ENCODE peak calls at places on chromosomes 11 and 22, in nine cellular contexts. Y is sigmoid colon, X is esophagus squamous epithelium, S is IMR-90, A is heart left ventricle, T is uterus, E is transverse colon, D is breast epithelium, P is spleen. O is an unnamed sample.

GRCh38 chr11:19253149-19253540 is 12.4 kb upstream of the E2F8 start:
- DNase-seq in Y (no peak), X (no peak), S (no peak), A (no peak), T (no peak), E (peak), D (no peak), P (no peak), O (no peak)

GRCh38 chr22:47872761-47873535 is 1110.5 kb downstream of the TBC1D22A start:
- DNase-seq in Y (no peak), X (no peak), S (no peak), A (no peak), T (no peak), E (no peak), D (no peak), P (no peak), O (no peak)

GRCh38 chr11:61345170-61345610 is 12.2 kb downstream of the TKFC start:
- DNase-seq in Y (no peak), X (no peak), S (no peak), A (no peak), T (no peak), E (no peak), D (no peak), P (no peak), O (no peak)

GRCh38 chr22:35411112-35411511 is 11.2 kb downstream of the MCM5 start:
- DNase-seq in Y (no peak), X (no peak), S (no peak), A (no peak), T (no peak), E (peak), D (no peak), P (peak), O (no peak)

GRCh38 chr11:23797624-23798419 is 699.0 kb upstream of the LUZP2 start:
- DNase-seq in Y (no peak), X (no peak), S (no peak), A (no peak), T (no peak), E (peak), D (no peak), P (no peak), O (no peak)

GRCh38 chr22:24565077-24565476 is 9.3 kb downstream of the SNRPD3 start:
- DNase-seq in Y (no peak), X (no peak), S (no peak), A (no peak), T (no peak), E (no peak), D (no peak), P (peak), O (no peak)

GRCh38 chr11:57248780-57249383 is 11.8 kb upstream of the APLNR start:
- DNase-seq in Y (peak), X (no peak), S (peak), A (peak), T (peak), E (peak), D (peak), P (peak), O (peak)

GRCh38 chr11:125959931-125960330 is 14.1 kb downstream of the VSIG10L2 start:
- DNase-seq in Y (no peak), X (no peak), S (no peak), A (no peak), T (no peak), E (no peak), D (no peak), P (no peak), O (no peak)

GRCh38 chr11:20840341-20840740 is 171.0 kb downstream of the NELL1 start:
- DNase-seq in Y (no peak), X (no peak), S (no peak), A (no peak), T (no peak), E (no peak), D (peak), P (no peak), O (no peak)

GRCh38 chr11:22461626-22462025 is 123.4 kb downstream of the SLC17A6 start:
- DNase-seq in Y (no peak), X (no peak), S (peak), A (no peak), T (no peak), E (no peak), D (no peak), P (no peak), O (no peak)

GRCh38 chr11:102591160-102591718 is 33.9 kb downstream of the MMP20 start:
- DNase-seq in Y (no peak), X (no peak), S (no peak), A (no peak), T (no peak), E (no peak), D (no peak), P (no peak), O (no peak)

GRCh38 chr22:44402196-44403111 is 89.7 kb upstream of the SHISAL1 start:
- DNase-seq in Y (peak), X (no peak), S (no peak), A (peak), T (peak), E (no peak), D (no peak), P (peak), O (no peak)

GRCh38 chr22:35783943-35784614 is 66.4 kb downstream of the APOL5 start:
- DNase-seq in Y (no peak), X (no peak), S (no peak), A (no peak), T (no peak), E (no peak), D (no peak), P (no peak), O (no peak)

GRCh38 chr11:113519989-113520613 is 44.9 kb upstream of the DRD2 start:
- DNase-seq in Y (no peak), X (no peak), S (no peak), A (no peak), T (no peak), E (no peak), D (no peak), P (no peak), O (no peak)

GRCh38 chr11:46603704-46604308 is 10.0 kb upstream of the AMBRA1 start:
- DNase-seq in Y (no peak), X (no peak), S (no peak), A (no peak), T (no peak), E (no peak), D (no peak), P (no peak), O (no peak)

GRCh38 chr11:35170503-35170902 is 31.5 kb downstream of the CD44 start:
- DNase-seq in Y (no peak), X (no peak), S (no peak), A (no peak), T (no peak), E (no peak), D (no peak), P (no peak), O (no peak)

GRCh38 chr11:66067640-66068039 is 2.4 kb upstream of the PACS1 start:
- DNase-seq in Y (no peak), X (no peak), S (no peak), A (no peak), T (no peak), E (no peak), D (no peak), P (no peak), O (no peak)

GRCh38 chr11:122882809-122883681 is 486 bp downstream of the JHY start:
- DNase-seq in Y (peak), X (no peak), S (peak), A (peak), T (peak), E (peak), D (peak), P (peak), O (peak)

GRCh38 chr11:66768088-66768521 is 39.1 kb upstream of the SPTBN2 start:
- DNase-seq in Y (no peak), X (no peak), S (peak), A (no peak), T (no peak), E (no peak), D (no peak), P (no peak), O (no peak)

GRCh38 chr11:23573430-23573829 is 713.2 kb upstream of the CCDC179 start:
- DNase-seq in Y (no peak), X (no peak), S (peak), A (no peak), T (no peak), E (no peak), D (no peak), P (no peak), O (no peak)

GRCh38 chr11:112784323-112785073 is 176.7 kb upstream of the NCAM1 start:
- DNase-seq in Y (peak), X (no peak), S (no peak), A (peak), T (peak), E (peak), D (peak), P (no peak), O (no peak)

GRCh38 chr11:120173771-120174170 is 35.9 kb upstream of the TRIM29 start:
- DNase-seq in Y (peak), X (no peak), S (no peak), A (no peak), T (no peak), E (no peak), D (no peak), P (no peak), O (no peak)

GRCh38 chr22:44758354-44758969 is 6.1 kb downstream of the ARHGAP8 start:
- DNase-seq in Y (no peak), X (no peak), S (peak), A (no peak), T (no peak), E (no peak), D (no peak), P (peak), O (no peak)

GRCh38 chr11:44568706-44569473 is 3.4 kb downstream of the CD82 start:
- DNase-seq in Y (peak), X (peak), S (peak), A (peak), T (peak), E (peak), D (peak), P (peak), O (no peak)
- TF ChIP-seq POLR2A in Y (no peak), X (no peak), S (peak), A (no peak), T (no peak), E (no peak), D (no peak), P (no peak), O (no peak)

GRCh38 chr22:41976070-41976901 is 7.0 kb downstream of the SEPTIN3 start:
- DNase-seq in Y (no peak), X (no peak), S (no peak), A (peak), T (no peak), E (peak), D (no peak), P (peak), O (no peak)
- H3K27ac ChIP-seq in Y (no peak), X (no peak), S (no peak), A (no peak), T (no peak), E (no peak), D (no peak), P (no peak), O (no peak)

DNA sequence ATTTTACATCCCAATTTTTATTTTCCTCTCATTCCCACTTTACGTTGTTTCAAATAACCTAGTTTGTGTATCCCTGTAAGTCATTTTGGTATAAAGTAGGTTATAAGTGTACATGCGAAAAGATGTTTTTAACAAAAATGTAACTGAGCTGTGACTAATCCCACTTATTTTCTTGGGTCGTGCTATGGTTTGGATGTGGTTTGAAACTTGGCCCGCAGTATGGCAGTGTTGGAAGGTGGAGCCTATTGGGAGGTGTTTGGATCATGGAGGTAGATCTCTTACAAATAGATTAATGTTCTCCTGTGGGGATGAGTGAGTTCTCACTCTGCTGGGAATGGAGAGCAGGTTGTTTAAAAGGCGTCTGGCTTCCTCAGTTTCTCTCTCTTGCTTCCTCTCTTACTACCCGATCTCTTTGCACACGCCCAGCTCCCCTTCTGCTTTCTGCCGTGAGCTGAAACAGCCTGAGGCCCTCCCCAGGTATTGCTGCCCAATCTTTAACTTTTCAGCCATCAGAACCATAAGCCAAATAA is 7.2 kb downstream of the RPL27A start:
- DNase-seq in Y (no peak), X (no peak), S (peak), A (no peak), T (no peak), E (no peak), D (no peak), P (peak), O (no peak)
- TF ChIP-seq POLR2A in Y (no peak), X (no peak), S (no peak), A (no peak), T (no peak), E (no peak), D (no peak), P (no peak), O (no peak)

DNA sequence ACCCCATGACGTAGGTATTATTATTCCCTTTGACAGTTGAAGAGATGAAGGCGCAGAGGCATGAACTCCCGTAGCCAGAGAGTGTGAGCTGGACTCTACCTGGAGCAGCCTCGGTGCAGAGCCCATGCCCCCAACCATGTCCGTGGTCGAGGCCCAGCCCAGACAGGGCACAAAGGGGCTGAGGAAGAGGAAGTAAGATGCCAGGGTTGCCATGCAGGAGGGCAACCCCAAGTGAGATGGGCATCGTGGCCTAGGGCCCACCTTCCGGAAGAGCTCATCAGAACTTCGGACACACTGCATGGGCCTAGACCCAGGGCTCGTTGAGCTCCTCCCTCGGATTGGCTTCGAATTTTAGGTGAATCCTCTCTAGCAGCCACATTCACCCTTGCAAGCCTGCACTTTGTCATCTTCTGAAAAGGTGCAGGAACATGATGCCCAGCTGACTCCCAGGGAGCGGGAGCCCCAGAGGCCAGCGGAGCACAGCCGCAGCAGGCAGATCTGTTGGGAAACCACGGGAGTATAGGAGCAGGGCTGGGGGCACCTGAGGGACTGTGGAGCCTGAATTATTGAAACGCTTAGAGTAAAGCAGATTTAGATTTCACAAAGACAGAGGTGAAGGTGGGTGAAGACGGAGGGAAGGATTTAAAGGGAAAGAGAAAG is 29.0 kb upstream of the JAM3 start:
- DNase-seq in Y (no peak), X (no peak), S (no peak), A (peak), T (no peak), E (no peak), D (no peak), P (peak), O (no peak)
- H3K27ac ChIP-seq in Y (peak), X (peak), S (no peak), A (peak), T (peak), E (peak), D (no peak), P (no peak), O (no peak)

GRCh38 chr11:124757320-124757719 is 4.8 kb downstream of the ESAM start:
- DNase-seq in Y (no peak), X (no peak), S (no peak), A (no peak), T (no peak), E (no peak), D (no peak), P (no peak), O (no peak)

GRCh38 chr11:124756753-124757227 is 4.7 kb upstream of the VSIG2 start:
- DNase-seq in Y (no peak), X (no peak), S (no peak), A (no peak), T (no peak), E (no peak), D (no peak), P (no peak), O (no peak)

GRCh38 chr11:124760205-124760652 is 1.9 kb downstream of the ESAM start:
- DNase-seq in Y (no peak), X (no peak), S (no peak), A (peak), T (no peak), E (no peak), D (no peak), P (peak), O (no peak)

GRCh38 chr11:124759268-124760204 is 2.6 kb downstream of the ESAM start:
- DNase-seq in Y (no peak), X (no peak), S (no peak), A (peak), T (peak), E (no peak), D (no peak), P (peak), O (no peak)

GRCh38 chr11:124758355-124759267 is 3.5 kb downstream of the ESAM start:
- DNase-seq in Y (peak), X (no peak), S (peak), A (peak), T (no peak), E (peak), D (peak), P (peak), O (peak)
- TF ChIP-seq POLR2A in Y (no peak), X (no peak), S (no peak), A (no peak), T (no peak), E (no peak), D (no peak), P (no peak), O (no peak)

O was measured in HCT116.